ENCODE peak calls at places on chromosomes 13 and 19, in four cellular contexts. W is aorta, N is thoracic aorta, F is dorsolateral prefrontal cortex. O is an unnamed sample.

GRCh38 chr13:49113526-49114286 is 106.4 kb upstream of the MLNR start:
- DNase-seq in W (no peak), N (no peak), F (no peak), O (no peak)

GRCh38 chr13:113040597-113041292 is 64.8 kb upstream of the F7 start:
- DNase-seq in W (no peak), N (no peak), F (no peak), O (no peak)

GRCh38 chr13:22002893-22003292 is 332.0 kb downstream of the FGF9 start:
- DNase-seq in W (no peak), N (no peak), F (no peak), O (no peak)

GRCh38 chr13:87128006-87128405 is 543.2 kb upstream of the SLITRK5 start:
- DNase-seq in W (no peak), N (no peak), F (no peak), O (no peak)

GRCh38 chr19:33332248-33332647 is 29.9 kb upstream of the CEBPA start:
- DNase-seq in W (peak), N (no peak), F (no peak), O (peak)

GRCh38 chr13:94988654-94989053 is 276.3 kb upstream of the SOX21 start:
- DNase-seq in W (no peak), N (no peak), F (no peak), O (no peak)

GRCh38 chr13:23681253-23681652 is 111.0 kb downstream of the TNFRSF19 start:
- DNase-seq in W (no peak), N (no peak), F (no peak), O (no peak)

GRCh38 chr19:13022111-13022858 is 27.0 kb downstream of the NFIX start:
- DNase-seq in W (no peak), N (no peak), F (no peak), O (no peak)

GRCh38 chr19:51688665-51689571 is 4.2 kb upstream of the SPACA6 start:
- DNase-seq in W (peak), N (peak), F (peak), O (peak)

GRCh38 chr13:46053162-46054012 is 841 bp upstream of the ZC3H13 start:
- DNase-seq in W (no peak), N (no peak), F (no peak), O (no peak)

GRCh38 chr19:38294090-38294489 is 10.0 kb upstream of the C19orf33 start:
- DNase-seq in W (no peak), N (no peak), F (no peak), O (no peak)

GRCh38 chr13:28204690-28205443 is 66.5 kb downstream of the PAN3 start:
- DNase-seq in W (no peak), N (no peak), F (no peak), O (no peak)

GRCh38 chr19:34171539-34171876 is 796 bp upstream of the LSM14A start:
- DNase-seq in W (no peak), N (no peak), F (no peak), O (no peak)

GRCh38 chr13:52827839-52828238 is 20.6 kb downstream of the PCDH8 start:
- DNase-seq in W (no peak), N (no peak), F (no peak), O (no peak)

GRCh38 chr19:58394821-58395219 is 636 bp upstream of the RNF225 start:
- DNase-seq in W (no peak), N (no peak), F (no peak), O (no peak)

GRCh38 chr13:80547885-80548284 is 207.0 kb upstream of the SPRY2 start:
- DNase-seq in W (no peak), N (no peak), F (no peak), O (no peak)
- H3K27ac ChIP-seq in W (no peak), N (no peak), F (no peak), O (no peak)

DNA sequence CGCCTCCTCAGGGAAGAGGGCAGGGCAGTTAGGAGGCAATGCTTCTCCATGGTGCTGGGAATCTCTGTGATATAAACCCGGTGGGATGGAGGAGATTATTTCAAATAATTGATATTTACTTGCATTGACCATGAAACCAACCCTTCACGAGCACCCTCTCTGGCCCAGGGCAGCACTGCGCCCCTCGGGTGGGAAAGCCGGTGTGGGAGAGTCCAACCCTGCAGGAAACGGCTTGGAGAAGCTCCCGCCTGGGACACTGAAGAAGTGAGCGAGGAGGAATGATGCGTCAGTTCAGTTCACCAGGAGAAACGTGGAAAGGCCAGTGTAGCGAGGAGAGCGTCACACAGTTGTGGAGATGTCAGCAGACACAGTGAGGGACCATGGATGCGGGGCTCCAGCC is 99.9 kb downstream of the COL4A2 start:
- DNase-seq in W (peak), N (no peak), F (no peak), O (no peak)
- H3K27ac ChIP-seq in W (no peak), N (peak), F (no peak), O (no peak)

DNA sequence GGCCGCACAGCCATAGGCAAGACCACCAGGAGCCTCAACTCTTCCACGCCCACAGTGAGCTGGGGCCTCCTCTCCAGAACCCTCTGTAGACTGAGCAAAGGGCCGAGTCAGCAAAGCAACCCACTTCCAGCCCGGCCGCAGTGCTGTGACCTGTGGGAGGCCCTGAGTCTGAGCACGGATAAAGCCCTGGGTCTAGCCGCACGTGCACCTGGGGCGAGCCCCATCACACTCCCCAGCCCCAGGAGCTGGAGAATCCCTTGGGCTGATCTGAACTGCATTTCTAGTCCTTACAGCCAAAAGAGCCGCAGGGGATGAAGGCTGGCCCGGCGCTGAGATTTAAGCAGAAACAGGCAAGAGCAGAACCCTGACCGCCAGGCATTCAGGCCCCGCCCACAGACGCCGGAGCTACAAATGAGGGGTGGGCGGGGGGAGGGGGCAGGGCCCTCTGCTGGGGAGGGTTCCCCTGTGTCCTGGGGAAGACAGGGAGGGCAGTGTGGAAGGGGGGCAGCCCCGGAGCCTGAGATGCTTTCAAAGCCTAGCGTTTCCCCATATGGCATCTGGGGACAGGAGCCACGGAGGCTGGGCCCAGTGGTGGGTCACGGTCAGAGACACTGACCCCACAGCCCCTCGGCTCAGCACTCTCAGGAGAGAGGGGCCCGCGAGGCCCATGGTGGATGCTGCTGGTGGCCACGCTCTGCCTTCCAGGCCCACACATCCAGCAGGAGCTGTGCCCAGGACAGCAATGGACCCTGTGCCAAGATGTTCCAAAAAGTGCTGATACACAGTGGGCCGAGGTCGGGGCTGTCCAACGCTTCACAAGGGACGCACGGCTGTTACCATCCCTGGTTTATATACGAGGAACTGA is 4.9 kb downstream of the TMEM259 start:
- DNase-seq in W (no peak), N (no peak), F (no peak), O (no peak)
- H3K27ac ChIP-seq in W (no peak), N (no peak), F (no peak), O (no peak)

DNA sequence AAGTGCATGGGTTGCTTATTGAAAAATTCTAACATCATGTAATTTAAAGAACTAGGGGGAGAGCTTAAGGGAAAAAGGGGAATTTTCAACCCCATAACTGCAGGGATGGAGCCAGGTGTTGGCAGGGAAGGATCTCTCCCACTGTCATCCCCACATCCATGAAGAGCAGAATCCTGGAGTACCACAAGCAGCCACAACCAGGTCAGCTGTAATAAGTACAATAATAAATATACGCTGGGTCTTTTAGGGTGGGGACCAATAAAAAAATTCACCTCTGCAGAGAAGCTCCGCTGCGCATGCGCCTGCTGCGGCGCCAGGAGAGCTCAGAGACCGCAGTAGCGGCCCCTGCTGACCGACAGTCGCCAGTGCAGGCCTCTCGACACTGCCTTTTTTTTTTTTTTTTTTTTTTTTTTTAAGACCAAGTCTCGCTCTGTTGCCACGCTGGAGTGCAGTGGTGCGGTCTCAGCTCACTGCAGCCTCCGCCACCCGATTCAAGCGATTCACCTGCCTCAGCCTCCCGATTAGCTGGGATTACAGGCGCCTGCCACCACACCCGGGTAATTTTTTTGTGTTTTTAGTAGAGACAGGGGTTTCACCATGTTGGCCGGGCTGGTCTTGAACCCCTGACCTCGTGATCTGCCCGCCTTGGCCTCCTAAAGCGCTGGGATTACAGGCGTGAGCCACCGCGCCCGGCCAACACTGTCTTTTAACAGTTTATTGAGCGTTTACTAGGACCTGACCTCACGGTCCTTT is 2.5 kb upstream of the EEF2 start:
- DNase-seq in W (peak), N (peak), F (peak), O (peak)
- H3K27ac ChIP-seq in W (no peak), N (no peak), F (peak), O (no peak)

O was measured in substantia nigra.